ENCODE peak calls at places on chromosomes 13 and 19, in ten cellular contexts. G, Z, B, K, N, F, E, I, L and X are unnamed samples.

GRCh38 chr13:76991432-76991795 is 467 bp upstream of the CLN5 start:
- DNase-seq in G (no peak), Z (peak), B (peak), K (peak), N (peak), F (no peak), E (no peak), I (no peak), L (no peak), X (no peak)

GRCh38 chr19:35717665-35718344 is at the start of gene KMT2B:
- DNase-seq in G (peak), Z (peak), B (no peak), K (no peak), N (peak), F (no peak), E (peak), I (no peak), L (no peak), X (no peak)

GRCh38 chr13:98060282-98060681 is 82.6 kb upstream of the FARP1 start:
- DNase-seq in G (no peak), Z (no peak), B (no peak), K (no peak), N (no peak), F (no peak), E (no peak), I (no peak), L (no peak), X (peak)

GRCh38 chr19:1411255-1412191 is 4.1 kb downstream of the DAZAP1 start:
- DNase-seq in G (no peak), Z (no peak), B (peak), K (peak), N (no peak), F (no peak), E (peak), I (no peak), L (no peak), X (peak)

GRCh38 chr19:32720216-32720935 is 809 bp downstream of the TDRD12 start:
- DNase-seq in G (no peak), Z (no peak), B (no peak), K (no peak), N (no peak), F (no peak), E (no peak), I (peak), L (no peak), X (no peak)

GRCh38 chr13:67075239-67075638 is 154.9 kb downstream of the PCDH9 start:
- DNase-seq in G (no peak), Z (peak), B (no peak), K (no peak), N (no peak), F (no peak), E (peak), I (no peak), L (no peak), X (no peak)

GRCh38 chr13:51894239-51894638 is 32.5 kb downstream of the CCDC70 start:
- DNase-seq in G (no peak), Z (peak), B (no peak), K (no peak), N (no peak), F (no peak), E (no peak), I (peak), L (no peak), X (no peak)

GRCh38 chr19:48436586-48436985 is 9.2 kb upstream of the GRWD1 start:
- DNase-seq in G (no peak), Z (no peak), B (no peak), K (no peak), N (no peak), F (no peak), E (no peak), I (no peak), L (no peak), X (no peak)

GRCh38 chr19:45280471-45280961 is 29.4 kb downstream of the MARK4 start:
- DNase-seq in G (no peak), Z (no peak), B (no peak), K (no peak), N (no peak), F (no peak), E (no peak), I (no peak), L (no peak), X (no peak)

GRCh38 chr13:24202215-24202614 is 41.7 kb downstream of the SPATA13 start:
- DNase-seq in G (no peak), Z (no peak), B (no peak), K (no peak), N (peak), F (no peak), E (no peak), I (no peak), L (no peak), X (no peak)

GRCh38 chr13:30088312-30088855 is 219.0 kb downstream of the KATNAL1 start:
- DNase-seq in G (no peak), Z (no peak), B (no peak), K (no peak), N (no peak), F (no peak), E (no peak), I (no peak), L (no peak), X (peak)

GRCh38 chr19:48551437-48552302 is at the start of gene SULT2B1:
- DNase-seq in G (peak), Z (peak), B (no peak), K (no peak), N (peak), F (no peak), E (no peak), I (no peak), L (no peak), X (no peak)

GRCh38 chr13:32309812-32310706 is 5.1 kb downstream of the ZAR1L start:
- DNase-seq in G (no peak), Z (peak), B (peak), K (no peak), N (no peak), F (no peak), E (peak), I (peak), L (no peak), X (peak)

GRCh38 chr19:3275068-3275582 is 50.7 kb downstream of the CELF5 start:
- DNase-seq in G (peak), Z (peak), B (no peak), K (no peak), N (no peak), F (no peak), E (no peak), I (no peak), L (no peak), X (no peak)

GRCh38 chr13:33205804-33206221 is 79.7 kb downstream of the STARD13 start:
- DNase-seq in G (no peak), Z (no peak), B (no peak), K (no peak), N (no peak), F (no peak), E (peak), I (no peak), L (no peak), X (no peak)

GRCh38 chr13:76769238-76769859 is 116.9 kb downstream of the KCTD12 start:
- DNase-seq in G (no peak), Z (no peak), B (no peak), K (no peak), N (no peak), F (no peak), E (no peak), I (no peak), L (no peak), X (peak)

GRCh38 chr19:6109947-6110346 is 353 bp downstream of the RFX2 start:
- DNase-seq in G (no peak), Z (no peak), B (peak), K (no peak), N (no peak), F (no peak), E (no peak), I (peak), L (no peak), X (no peak)

GRCh38 chr13:39510296-39510695 is 92.7 kb downstream of the LHFPL6 start:
- DNase-seq in G (no peak), Z (no peak), B (no peak), K (no peak), N (no peak), F (no peak), E (no peak), I (no peak), L (no peak), X (no peak)

GRCh38 chr13:97653741-97654140 is 219.8 kb downstream of the RAP2A start:
- DNase-seq in G (no peak), Z (peak), B (peak), K (no peak), N (no peak), F (no peak), E (peak), I (no peak), L (no peak), X (no peak)

GRCh38 chr19:44696939-44697669 is 1.8 kb upstream of the CEACAM16 start:
- DNase-seq in G (no peak), Z (no peak), B (no peak), K (no peak), N (no peak), F (no peak), E (no peak), I (peak), L (no peak), X (no peak)

GRCh38 chr13:44304433-44304725 is 69.2 kb upstream of the SERP2 start:
- DNase-seq in G (no peak), Z (no peak), B (no peak), K (no peak), N (no peak), F (no peak), E (no peak), I (no peak), L (no peak), X (no peak)
- H3K27ac ChIP-seq in G (no peak), Z (peak), B (no peak), K (no peak), N (peak), F (no peak), E (no peak), I (no peak), L (peak), X (no peak)

DNA sequence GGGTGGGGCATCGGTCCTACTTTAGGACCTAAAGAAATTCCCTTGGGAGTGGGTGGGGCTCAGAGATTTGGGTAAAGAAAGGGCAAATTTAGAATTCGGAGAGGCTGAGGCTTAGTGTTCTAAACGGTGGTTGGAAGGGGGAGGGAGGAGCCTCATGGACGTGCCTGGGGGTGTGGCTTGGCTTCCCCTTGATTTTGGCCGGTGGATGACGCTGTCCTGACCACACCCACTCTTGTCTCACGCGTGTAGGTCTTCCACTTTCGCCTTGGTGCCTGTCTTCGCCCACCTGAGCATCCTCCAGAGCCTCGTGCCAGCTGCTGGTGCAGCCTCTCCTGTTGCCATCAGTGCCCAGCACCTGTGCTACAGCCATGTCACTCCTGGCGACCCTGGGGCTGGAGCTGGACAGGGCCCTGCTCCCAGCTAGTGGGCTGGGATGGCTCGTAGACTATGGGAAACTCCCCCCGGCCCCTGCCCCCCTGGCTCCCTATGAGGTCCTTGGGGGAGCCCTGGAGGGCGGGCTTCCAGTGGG is 1.2 kb upstream of the NUP62 start:
- DNase-seq in G (no peak), Z (peak), B (peak), K (peak), N (no peak), F (peak), E (peak), I (peak), L (no peak), X (no peak)
- H3K27ac ChIP-seq in G (no peak), Z (peak), B (no peak), K (no peak), N (peak), F (no peak), E (no peak), I (no peak), L (peak), X (no peak)

GRCh38 chr19:7238091-7238490 is 56.1 kb downstream of the INSR start:
- DNase-seq in G (no peak), Z (no peak), B (no peak), K (no peak), N (no peak), F (no peak), E (peak), I (no peak), L (no peak), X (no peak)

GRCh38 chr19:7247160-7247559 is 47.1 kb downstream of the INSR start:
- DNase-seq in G (no peak), Z (no peak), B (no peak), K (no peak), N (no peak), F (no peak), E (no peak), I (no peak), L (no peak), X (no peak)

GRCh38 chr19:7246601-7247000 is 47.6 kb downstream of the INSR start:
- DNase-seq in G (no peak), Z (no peak), B (no peak), K (no peak), N (no peak), F (no peak), E (no peak), I (no peak), L (no peak), X (no peak)

DNA sequence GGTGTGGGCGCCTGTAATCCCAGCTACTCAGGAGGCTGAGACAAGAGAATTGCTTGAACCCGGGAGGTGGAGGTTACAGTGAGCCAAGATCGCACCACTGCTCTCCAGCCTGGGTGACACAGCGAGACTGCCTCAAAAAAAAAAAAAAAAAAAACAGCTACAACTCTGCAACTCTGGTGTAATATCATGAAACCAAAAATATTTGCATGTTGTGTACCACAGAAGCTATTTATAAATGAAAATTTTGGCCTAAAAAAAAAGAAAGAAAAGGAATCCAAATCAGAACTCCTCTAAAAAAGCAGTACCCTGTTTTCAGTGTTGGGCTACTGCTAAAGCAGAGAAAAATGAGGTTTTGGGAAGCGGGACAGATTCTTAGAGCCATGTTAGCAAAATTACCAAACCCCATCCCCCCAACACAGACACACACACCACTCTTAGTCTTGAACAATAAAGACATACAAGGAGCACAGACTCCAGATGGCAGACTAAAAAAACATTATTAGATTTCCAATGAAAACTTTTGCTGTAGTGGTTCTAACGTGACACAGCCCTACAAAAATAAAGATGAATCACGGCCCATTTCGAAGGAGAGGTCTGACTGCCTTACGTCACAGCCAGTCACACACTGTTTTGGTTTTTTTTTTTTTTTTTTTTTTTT is 51.5 kb downstream of the INSR start:
- DNase-seq in G (no peak), Z (peak), B (peak), K (no peak), N (no peak), F (no peak), E (peak), I (no peak), L (no peak), X (peak)
- H3K27ac ChIP-seq in G (no peak), Z (no peak), B (peak), K (peak), N (peak), F (no peak), E (no peak), I (no peak), L (peak), X (peak)

DNA sequence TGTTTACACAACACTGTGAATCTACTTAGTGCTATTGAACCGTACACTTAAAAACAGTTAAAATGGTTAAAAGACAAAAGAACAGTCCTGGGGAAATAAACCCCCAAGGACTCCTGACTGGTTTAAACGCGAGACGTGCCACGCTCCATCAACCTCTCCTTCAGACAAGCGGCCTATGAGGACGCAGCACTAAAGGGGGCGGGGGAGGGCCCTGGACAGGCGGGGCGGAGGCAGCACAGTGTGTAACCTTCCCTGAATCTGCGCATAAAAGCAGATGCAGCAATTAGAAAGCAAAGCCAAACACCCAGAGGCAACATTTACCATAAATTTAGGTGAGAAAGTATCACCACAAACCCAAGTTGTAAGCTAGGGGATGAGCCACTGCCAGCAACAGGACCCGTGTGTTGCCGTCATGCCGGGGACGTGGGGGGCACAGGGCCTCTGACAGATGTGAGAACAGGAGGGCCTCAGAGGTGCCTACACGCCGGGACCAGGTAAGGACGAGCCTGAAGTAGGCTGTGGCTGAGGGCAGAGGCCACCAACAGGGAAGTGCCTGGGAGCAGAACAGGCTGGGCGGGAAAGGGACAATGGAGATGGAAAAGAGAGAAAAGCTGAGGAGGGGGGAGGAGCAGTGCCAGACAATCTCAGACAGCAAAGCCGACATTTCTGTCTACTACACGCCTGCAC is 15.3 kb upstream of the ADPRHL1 start:
- DNase-seq in G (no peak), Z (no peak), B (no peak), K (no peak), N (no peak), F (no peak), E (no peak), I (no peak), L (no peak), X (no peak)
- H3K27ac ChIP-seq in G (no peak), Z (no peak), B (no peak), K (no peak), N (no peak), F (no peak), E (no peak), I (peak), L (no peak), X (no peak)

GRCh38 chr19:46979103-46979769 is 40.4 kb upstream of the NPAS1 start:
- DNase-seq in G (no peak), Z (no peak), B (no peak), K (peak), N (no peak), F (no peak), E (no peak), I (peak), L (no peak), X (no peak)
- H3K27ac ChIP-seq in G (no peak), Z (no peak), B (peak), K (peak), N (peak), F (no peak), E (no peak), I (no peak), L (no peak), X (no peak)

GRCh38 chr19:10751109-10751972 is 33.5 kb downstream of the DNM2 start:
- DNase-seq in G (no peak), Z (no peak), B (no peak), K (no peak), N (peak), F (no peak), E (no peak), I (no peak), L (no peak), X (no peak)

GRCh38 chr19:10747674-10748073 is 29.8 kb downstream of the DNM2 start:
- DNase-seq in G (no peak), Z (no peak), B (no peak), K (no peak), N (no peak), F (no peak), E (no peak), I (no peak), L (no peak), X (no peak)

GRCh38 chr19:10748924-10749434 is 31.1 kb downstream of the DNM2 start:
- DNase-seq in G (peak), Z (peak), B (peak), K (peak), N (peak), F (peak), E (peak), I (no peak), L (no peak), X (peak)

GRCh38 chr19:10748195-10748923 is 30.5 kb downstream of the DNM2 start:
- DNase-seq in G (no peak), Z (no peak), B (no peak), K (no peak), N (no peak), F (no peak), E (no peak), I (no peak), L (no peak), X (no peak)

GRCh38 chr19:10749435-10750384 is 31.8 kb downstream of the DNM2 start:
- DNase-seq in G (peak), Z (no peak), B (no peak), K (no peak), N (peak), F (no peak), E (no peak), I (no peak), L (no peak), X (no peak)
- H3K27ac ChIP-seq in G (peak), Z (peak), B (no peak), K (peak), N (peak), F (peak), E (peak), I (no peak), L (peak), X (no peak)

DNA sequence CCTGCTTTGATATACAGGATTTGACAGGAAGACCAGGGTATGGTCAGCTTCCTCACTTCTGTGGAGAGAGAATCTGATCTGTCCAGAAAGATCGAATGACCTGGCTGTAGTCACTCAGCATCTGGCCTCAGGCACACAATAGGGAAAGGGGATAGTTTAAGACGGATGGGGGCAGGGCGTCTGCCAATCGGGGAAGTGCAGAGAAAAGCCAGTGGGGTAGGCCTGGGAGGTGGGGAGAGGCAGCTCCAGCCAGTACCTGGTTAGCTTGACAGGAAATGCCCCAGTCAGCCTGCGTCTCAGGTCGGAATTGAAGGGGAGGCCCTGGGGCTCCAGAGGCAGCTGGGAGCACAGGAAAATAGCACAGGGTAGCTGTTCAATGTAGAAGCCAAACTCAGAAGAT is 12.4 kb downstream of the ZNF444 start:
- DNase-seq in G (no peak), Z (no peak), B (no peak), K (no peak), N (no peak), F (no peak), E (no peak), I (peak), L (no peak), X (no peak)
- H3K27ac ChIP-seq in G (no peak), Z (no peak), B (no peak), K (no peak), N (peak), F (no peak), E (peak), I (peak), L (no peak), X (no peak)